ENCODE peak calls at places on chromosomes 16 and 17, in nine cellular contexts. K is stomach, G is Peyer's patch, A is uterus, I is prostate gland, R is adrenal gland, T is GM12891, C is ovary, X is IMR-90. E is an unnamed sample.

GRCh38 chr16:11112723-11113348 is 143.2 kb downstream of the SOCS1 start:
- DNase-seq in A (no peak), X (no peak), K (peak), I (peak), G (no peak), R (no peak), T (no peak), C (no peak), E (no peak)

GRCh38 chr17:245020-245419 is 63.6 kb upstream of the DOC2B start:
- DNase-seq in T (no peak), A (no peak), R (peak), G (no peak), C (no peak), K (no peak), I (no peak), X (no peak), E (no peak)

GRCh38 chr17:78390241-78391050 is 12.0 kb downstream of the PGS1 start:
- DNase-seq in T (no peak), R (no peak), C (no peak), A (peak), K (no peak), I (no peak), X (peak), G (no peak), E (peak)

GRCh38 chr16:57795431-57795878 is 6.8 kb downstream of the KIFC3 start:
- DNase-seq in G (peak), X (peak), I (peak), K (peak), A (no peak), R (peak), T (peak), C (no peak), E (peak)

GRCh38 chr17:81223758-81224122 is 975 bp upstream of the CEP131 start:
- DNase-seq in G (no peak), K (no peak), A (no peak), T (no peak), I (no peak), R (no peak), X (no peak), C (no peak), E (no peak)

GRCh38 chr17:82444941-82445521 is 5.5 kb downstream of the CYBC1 start:
- DNase-seq in K (peak), T (no peak), C (no peak), A (no peak), G (no peak), R (peak), X (no peak), I (no peak), E (no peak)

GRCh38 chr16:11536104-11536866 is 50.4 kb downstream of the LITAF start:
- DNase-seq in I (no peak), X (no peak), A (no peak), C (no peak), K (no peak), R (no peak), G (no peak), T (no peak), E (no peak)

GRCh38 chr17:19664136-19664820 is 15.7 kb downstream of the ALDH3A2 start:
- DNase-seq in R (peak), A (no peak), X (no peak), K (peak), I (no peak), C (no peak), G (no peak), T (no peak), E (no peak)

GRCh38 chr17:39139137-39139516 is 12.3 kb downstream of the PLXDC1 start:
- DNase-seq in I (no peak), T (no peak), A (no peak), X (peak), K (no peak), R (no peak), C (no peak), G (no peak), E (peak)

GRCh38 chr17:2749058-2749783 is at the start of gene CCDC92B:
- DNase-seq in C (no peak), I (no peak), G (no peak), K (no peak), T (no peak), A (no peak), X (no peak), R (no peak), E (no peak)

GRCh38 chr16:84460406-84461028 is 43.9 kb downstream of the MEAK7 start:
- DNase-seq in R (no peak), A (no peak), T (no peak), G (peak), C (no peak), K (no peak), X (no peak), I (no peak), E (no peak)

GRCh38 chr16:72739577-72739976 is 308.4 kb downstream of the ZFHX3 start:
- DNase-seq in T (no peak), A (no peak), C (no peak), X (peak), G (no peak), R (no peak), I (no peak), K (no peak), E (no peak)

GRCh38 chr16:9895817-9896216 is 286.4 kb downstream of the GRIN2A start:
- DNase-seq in K (no peak), I (no peak), G (no peak), A (no peak), T (no peak), R (no peak), X (no peak), C (no peak), E (no peak)

GRCh38 chr16:57252148-57252721 is 7.2 kb downstream of the ARL2BP start:
- DNase-seq in I (no peak), K (no peak), A (no peak), T (no peak), X (no peak), C (no peak), G (no peak), R (no peak), E (no peak)

GRCh38 chr16:82062645-82063058 is 27.6 kb downstream of the HSD17B2 start:
- DNase-seq in R (no peak), X (peak), A (peak), I (no peak), C (no peak), G (no peak), K (no peak), T (no peak), E (no peak)

GRCh38 chr16:62036101-62036806 is at the start of gene CDH8:
- DNase-seq in X (no peak), A (no peak), I (no peak), G (no peak), T (no peak), R (no peak), C (peak), K (no peak), E (no peak)

GRCh38 chr16:29926675-29927522 is 873 bp upstream of the KCTD13 start:
- DNase-seq in G (peak), T (no peak), C (peak), A (peak), X (peak), I (peak), R (peak), K (no peak), E (no peak)

GRCh38 chr16:12336158-12336557 is 359.6 kb downstream of the SNX29 start:
- DNase-seq in X (no peak), T (no peak), A (no peak), K (no peak), G (no peak), R (no peak), I (peak), C (no peak), E (no peak)

GRCh38 chr16:82337355-82337754 is 167.3 kb upstream of the MPHOSPH6 start:
- DNase-seq in T (no peak), I (no peak), C (no peak), A (no peak), G (no peak), K (no peak), R (no peak), X (no peak), E (no peak)

GRCh38 chr17:31313982-31314787 is at the start of gene EVI2B:
- DNase-seq in T (no peak), I (no peak), C (no peak), R (no peak), K (no peak), X (peak), G (no peak), A (no peak), E (no peak)

GRCh38 chr16:66539628-66540469 is 10.1 kb downstream of the TK2 start:
- DNase-seq in T (no peak), R (no peak), A (no peak), I (no peak), K (no peak), C (no peak), G (peak), X (no peak), E (no peak)

GRCh38 chr16:80969114-80969484 is 37.6 kb downstream of the CMC2 start:
- DNase-seq in I (no peak), A (no peak), R (no peak), G (no peak), X (no peak), C (no peak), K (no peak), T (no peak), E (no peak)

GRCh38 chr17:182164-182751 is 808 bp upstream of the DOC2B start:
- DNase-seq in T (no peak), C (no peak), A (no peak), K (peak), R (no peak), X (no peak), I (no peak), G (no peak), E (no peak)

GRCh38 chr17:76633628-76634328 is 9.8 kb downstream of the ST6GALNAC1 start:
- DNase-seq in T (no peak), I (no peak), A (no peak), R (no peak), X (no peak), K (no peak), C (no peak), G (peak), E (no peak)

GRCh38 chr17:8436169-8436932 is 667 bp downstream of the NDEL1 start:
- DNase-seq in X (peak), A (peak), C (peak), I (peak), G (peak), T (peak), R (peak), K (peak), E (peak)

GRCh38 chr17:9371019-9371418 is 204.6 kb downstream of the STX8 start:
- DNase-seq in T (no peak), R (peak), K (no peak), A (no peak), X (peak), I (no peak), G (no peak), C (no peak), E (peak)

GRCh38 chr17:65158622-65159021 is 21.5 kb downstream of the RGS9 start:
- DNase-seq in C (no peak), K (no peak), X (no peak), G (no peak), T (no peak), A (no peak), I (no peak), R (no peak), E (no peak)
- TF ChIP-seq POLR2A in C (no peak), K (no peak), X (no peak), G (no peak), T (no peak), A (no peak), I (no peak), R (no peak), E (no peak)

GRCh38 chr16:23590181-23590580 is 5.9 kb downstream of the NDUFAB1 start:
- DNase-seq in K (no peak), X (no peak), T (no peak), R (no peak), A (no peak), G (no peak), C (no peak), I (no peak), E (no peak)

GRCh38 chr16:23595246-23595950 is 718 bp downstream of the NDUFAB1 start:
- DNase-seq in R (no peak), K (no peak), A (no peak), G (no peak), I (no peak), T (no peak), C (no peak), X (no peak), E (no peak)

GRCh38 chr16:23594186-23594585 is 1.9 kb downstream of the NDUFAB1 start:
- DNase-seq in C (no peak), G (no peak), X (no peak), A (no peak), T (no peak), K (no peak), I (no peak), R (no peak), E (no peak)

GRCh38 chr16:23597003-23597756 is 1.1 kb upstream of the NDUFAB1 start:
- DNase-seq in C (no peak), T (no peak), R (peak), X (no peak), A (no peak), G (peak), I (no peak), K (no peak), E (no peak)

GRCh38 chr16:23595951-23596720 is at the start of gene NDUFAB1:
- DNase-seq in X (peak), R (peak), T (peak), K (peak), G (peak), A (peak), C (peak), I (peak), E (peak)
- TF ChIP-seq POLR2A in X (peak), R (peak), T (peak), K (no peak), G (no peak), A (no peak), C (no peak), I (no peak), E (peak)

GRCh38 chr16:77582956-77583355 is 139.4 kb upstream of the NUDT7 start:
- DNase-seq in G (no peak), K (no peak), X (no peak), I (no peak), C (no peak), T (no peak), A (no peak), R (no peak), E (no peak)

GRCh38 chr16:77584205-77584859 is 138.0 kb upstream of the NUDT7 start:
- DNase-seq in X (peak), A (peak), T (peak), R (peak), I (peak), K (peak), G (peak), C (no peak), E (peak)

GRCh38 chr16:77585852-77586251 is 136.5 kb upstream of the NUDT7 start:
- DNase-seq in A (no peak), T (no peak), K (no peak), I (no peak), G (no peak), C (no peak), R (no peak), X (peak), E (peak)

GRCh38 chr16:77588389-77588788 is 133.9 kb upstream of the NUDT7 start:
- DNase-seq in G (no peak), R (no peak), C (no peak), A (no peak), I (no peak), X (no peak), K (no peak), T (no peak), E (no peak)

GRCh38 chr16:77585379-77585778 is 136.9 kb upstream of the NUDT7 start:
- DNase-seq in K (no peak), C (no peak), T (no peak), G (no peak), I (no peak), A (peak), R (no peak), X (peak), E (peak)
- TF ChIP-seq POLR2A in K (no peak), C (no peak), T (no peak), G (no peak), I (no peak), A (no peak), R (no peak), X (no peak), E (no peak)

GRCh38 chr17:28598389-28598788 is 436 bp downstream of the SPAG5 start:
- DNase-seq in R (no peak), G (peak), T (no peak), X (no peak), I (no peak), C (no peak), A (no peak), K (no peak), E (peak)

GRCh38 chr17:28597606-28598383 is 1.0 kb downstream of the SPAG5 start:
- DNase-seq in C (no peak), T (no peak), K (no peak), I (no peak), X (no peak), R (no peak), G (no peak), A (no peak), E (no peak)

GRCh38 chr17:28599311-28600184 is 723 bp upstream of the SPAG5 start:
- DNase-seq in R (peak), I (peak), C (peak), A (peak), X (peak), K (peak), G (peak), T (peak), E (peak)

GRCh38 chr17:28598799-28599310 is at the start of gene SPAG5:
- DNase-seq in I (peak), G (peak), K (peak), T (peak), C (peak), R (peak), X (peak), A (peak), E (peak)
- TF ChIP-seq POLR2A in I (peak), G (peak), K (peak), T (peak), C (peak), R (peak), X (peak), A (peak), E (peak)

DNA sequence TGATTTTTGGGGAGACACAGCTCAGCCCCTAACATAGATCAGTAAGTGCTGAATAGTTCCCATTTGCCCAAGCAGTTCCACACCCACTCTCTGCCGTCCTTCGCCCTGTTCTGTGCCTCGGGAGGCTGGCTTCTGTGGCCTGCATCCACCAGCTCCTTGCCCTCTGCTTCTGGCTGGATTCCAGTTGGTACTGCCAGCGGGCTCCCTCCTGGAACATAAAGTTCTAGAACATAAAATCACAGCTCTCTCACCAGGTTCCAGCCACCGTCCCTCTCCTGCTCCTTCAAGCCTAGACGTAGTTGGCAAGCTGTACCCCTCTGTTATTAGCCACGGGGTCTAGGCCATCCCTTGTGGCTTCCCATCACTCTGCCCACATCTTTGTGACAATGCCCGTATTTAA is 3.9 kb upstream of the MRPS23 start:
- DNase-seq in K (peak), A (peak), G (peak), T (no peak), I (peak), C (no peak), X (no peak), R (peak), E (no peak)
- TF ChIP-seq POLR2A in K (no peak), A (no peak), G (no peak), T (no peak), I (no peak), C (no peak), X (no peak), R (peak), E (no peak)

DNA sequence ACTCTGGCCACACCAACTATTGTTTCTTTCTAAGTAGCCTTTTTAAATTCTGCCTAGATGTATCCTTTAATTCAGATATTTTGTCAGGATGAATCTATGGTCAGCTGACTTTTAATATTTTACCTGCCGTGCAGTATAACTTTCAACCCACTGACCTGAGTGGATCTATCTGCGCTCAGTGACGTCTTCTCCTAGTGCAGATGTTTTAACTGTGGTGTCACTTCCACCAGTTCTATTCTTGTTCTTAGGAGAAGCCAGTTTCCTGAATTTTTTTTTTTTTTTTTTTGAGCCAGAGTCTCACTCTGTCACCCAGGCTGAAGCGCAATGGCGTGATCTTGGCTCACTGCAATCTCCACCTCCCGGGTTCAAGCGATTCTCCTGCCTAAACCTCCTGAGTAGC is 5.0 kb upstream of the TM4SF5 start:
- DNase-seq in R (no peak), K (no peak), T (no peak), C (no peak), I (no peak), G (no peak), A (no peak), X (no peak), E (no peak)
- TF ChIP-seq POLR2A in R (no peak), K (no peak), T (no peak), C (no peak), I (no peak), G (no peak), A (no peak), X (no peak), E (no peak)

GRCh38 chr17:42459983-42460300 is 1.3 kb downstream of the ATP6V0A1 start:
- DNase-seq in X (peak), G (no peak), C (no peak), I (no peak), T (peak), A (no peak), R (peak), K (no peak), E (no peak)

GRCh38 chr17:42459256-42459982 is 741 bp downstream of the ATP6V0A1 start:
- DNase-seq in K (peak), A (peak), R (peak), C (peak), G (peak), X (peak), I (peak), T (no peak), E (no peak)

GRCh38 chr17:42460371-42460770 is 1.7 kb downstream of the ATP6V0A1 start:
- DNase-seq in X (no peak), A (no peak), T (no peak), K (no peak), I (no peak), C (no peak), G (no peak), R (no peak), E (no peak)

GRCh38 chr17:42457107-42457787 is 1.4 kb upstream of the ATP6V0A1 start:
- DNase-seq in R (no peak), X (no peak), G (no peak), A (no peak), T (no peak), C (no peak), I (no peak), K (no peak), E (no peak)

DNA sequence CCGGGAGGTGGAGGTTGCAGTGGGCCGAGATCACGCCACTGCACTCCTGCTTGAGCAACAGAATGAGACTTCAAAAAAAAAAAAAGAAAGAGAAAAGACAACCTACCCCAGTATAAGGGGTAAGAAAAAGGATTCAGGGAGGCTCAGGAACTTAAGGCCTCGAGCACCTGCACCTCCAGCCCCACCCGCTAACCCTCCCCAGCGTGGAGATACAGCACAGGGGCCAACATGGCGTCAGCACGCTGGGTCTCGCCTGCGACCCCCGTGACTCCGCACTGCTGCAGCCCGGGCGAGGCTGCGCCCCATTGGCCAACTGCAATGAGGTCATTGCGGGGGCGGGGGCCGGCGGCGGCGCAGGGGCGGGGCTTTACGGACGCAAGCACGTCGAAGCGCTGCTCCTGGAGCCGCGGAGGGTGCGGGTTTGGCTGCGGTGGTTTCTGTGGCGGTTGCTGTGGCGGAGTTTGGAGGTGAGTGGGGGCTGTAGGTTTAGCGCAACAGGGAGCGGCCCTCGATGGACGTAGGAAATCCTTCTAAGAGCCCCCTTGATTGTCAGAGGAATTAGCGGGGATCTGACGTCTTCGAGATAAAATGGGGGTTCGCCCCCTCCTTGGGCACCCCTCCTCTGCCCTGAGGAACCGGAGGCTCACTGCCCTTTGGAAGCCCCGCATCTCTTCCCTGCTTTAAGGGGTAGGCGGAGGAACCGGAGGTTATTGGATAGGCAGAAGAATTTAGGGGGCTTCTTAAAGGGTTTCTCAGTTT is at the start of gene ATP6V0A1:
- DNase-seq in I (peak), A (peak), R (peak), G (peak), K (peak), X (peak), T (peak), C (peak), E (peak)
- TF ChIP-seq POLR2A in I (peak), A (peak), R (peak), G (peak), K (peak), X (peak), T (peak), C (peak), E (peak)

DNA sequence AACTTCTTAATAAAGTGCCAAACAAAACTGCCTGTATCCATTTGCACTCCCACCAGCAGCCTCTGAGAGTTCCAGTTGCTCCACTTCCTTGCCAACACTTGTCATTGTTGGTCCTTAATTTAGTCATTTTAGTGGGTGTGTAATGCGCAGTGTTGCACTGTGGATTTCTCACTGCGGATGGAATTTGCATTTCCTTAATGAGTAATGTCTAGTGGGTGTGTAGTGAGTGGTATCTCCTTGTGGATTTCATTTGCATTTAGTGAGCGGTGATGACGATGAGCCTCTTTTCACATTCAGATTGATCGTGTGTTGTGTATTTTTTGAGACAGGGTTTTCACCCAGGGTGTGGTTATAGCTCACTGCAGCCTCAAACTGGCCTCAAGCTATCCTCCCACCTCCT is 4.1 kb upstream of the MSLN start:
- DNase-seq in K (no peak), A (no peak), R (no peak), I (no peak), C (no peak), T (no peak), X (no peak), G (no peak), E (no peak)
- TF ChIP-seq POLR2A in K (no peak), A (no peak), R (no peak), I (no peak), C (no peak), T (no peak), X (no peak), G (no peak), E (no peak)

E was measured in H54.